ENCODE peak calls at places on chromosomes 12 and 14, in six cellular contexts. P, B, Q, K, U and Y are unnamed samples.

GRCh38 chr14:87178277-87178676 is 814.7 kb downstream of the GALC start:
- DNase-seq in Q (no peak), B (no peak), P (no peak), U (no peak), K (no peak), Y (no peak)

GRCh38 chr14:75418779-75419768 is 8.7 kb upstream of the JDP2 start:
- DNase-seq in B (no peak), Q (no peak), U (peak), K (no peak), P (peak), Y (peak)

GRCh38 chr12:31317471-31318397 is 8.2 kb downstream of the SINHCAF start:
- DNase-seq in Q (no peak), P (no peak), B (no peak), U (no peak), K (no peak), Y (peak)

GRCh38 chr12:55931780-55932545 is 1.0 kb downstream of the DGKA start:
- DNase-seq in Q (peak), K (no peak), B (peak), U (peak), P (peak), Y (no peak)

GRCh38 chr14:81682134-81682533 is 148.5 kb upstream of the SEL1L start:
- DNase-seq in B (no peak), K (no peak), Q (no peak), P (no peak), U (peak), Y (no peak)

GRCh38 chr14:73295198-73295796 is 58.0 kb downstream of the PAPLN start:
- DNase-seq in P (no peak), Q (peak), K (peak), U (peak), B (peak), Y (peak)

GRCh38 chr12:54352022-54352531 is 12.2 kb downstream of the GPR84 start:
- DNase-seq in P (peak), Q (peak), B (peak), U (peak), K (no peak), Y (peak)

GRCh38 chr12:15151141-15152091 is 69.8 kb downstream of the RERG start:
- DNase-seq in B (no peak), Q (peak), K (peak), U (peak), P (no peak), Y (no peak)

GRCh38 chr14:38761033-38761432 is 342.0 kb downstream of the SEC23A start:
- DNase-seq in K (no peak), Q (no peak), U (no peak), B (no peak), P (no peak), Y (no peak)

GRCh38 chr14:102370305-102370809 is 7.6 kb downstream of the TECPR2 start:
- DNase-seq in K (no peak), Q (peak), B (no peak), U (no peak), P (peak), Y (no peak)

GRCh38 chr12:31315779-31316465 is 10.0 kb downstream of the SINHCAF start:
- DNase-seq in K (no peak), Q (no peak), B (no peak), U (no peak), P (no peak), Y (no peak)

GRCh38 chr12:89971880-89972279 is 263.2 kb upstream of the ATP2B1 start:
- DNase-seq in K (no peak), Q (no peak), U (no peak), P (no peak), B (no peak), Y (no peak)

GRCh38 chr12:108457006-108457733 is 57.9 kb upstream of the FICD start:
- DNase-seq in P (no peak), B (no peak), Q (peak), K (peak), U (peak), Y (peak)

GRCh38 chr12:53145383-53145782 is 35.1 kb upstream of the ZNF740 start:
- DNase-seq in Q (peak), P (no peak), B (no peak), K (peak), U (no peak), Y (no peak)

GRCh38 chr12:91139981-91140659 is 28.8 kb upstream of the LUM start:
- DNase-seq in B (no peak), K (no peak), P (no peak), U (no peak), Q (peak), Y (no peak)

GRCh38 chr12:93050026-93050747 is 121.1 kb upstream of the EEA1 start:
- DNase-seq in K (no peak), Q (peak), U (peak), B (no peak), P (no peak), Y (peak)

GRCh38 chr12:2489266-2489665 is 305.5 kb upstream of the FKBP4 start:
- DNase-seq in Q (no peak), U (no peak), B (no peak), P (no peak), K (no peak), Y (no peak)

GRCh38 chr12:12398026-12398859 is 41.4 kb downstream of the BORCS5 start:
- DNase-seq in U (no peak), P (no peak), K (peak), B (no peak), Q (peak), Y (no peak)

GRCh38 chr14:76763362-76764041 is 2.2 kb downstream of the VASH1 start:
- DNase-seq in K (no peak), U (no peak), P (no peak), B (no peak), Q (no peak), Y (no peak)

GRCh38 chr12:31203261-31203660 is 122.7 kb downstream of the SINHCAF start:
- DNase-seq in Q (no peak), P (no peak), K (no peak), B (no peak), U (no peak), Y (no peak)

GRCh38 chr12:69906411-69907216 is 81.6 kb downstream of the MYRFL start:
- DNase-seq in Q (no peak), K (no peak), B (no peak), P (no peak), U (no peak), Y (peak)

GRCh38 chr12:106074706-106075392 is 63.9 kb downstream of the NUAK1 start:
- DNase-seq in P (no peak), K (no peak), U (no peak), Q (peak), B (no peak), Y (no peak)

GRCh38 chr12:15883536-15883935 is 1.3 kb downstream of the STRAP start:
- DNase-seq in K (no peak), P (no peak), B (no peak), U (no peak), Q (peak), Y (no peak)

GRCh38 chr12:31896514-31897039 is 62.6 kb upstream of the RESF1 start:
- DNase-seq in P (no peak), U (peak), K (no peak), Q (no peak), B (peak), Y (peak)

GRCh38 chr12:57736743-57737466 is 1.6 kb downstream of the AGAP2 start:
- DNase-seq in U (peak), P (no peak), Q (no peak), B (no peak), K (no peak), Y (no peak)

GRCh38 chr12:55068416-55069010 is 48.7 kb downstream of the NEUROD4 start:
- DNase-seq in P (no peak), K (peak), B (peak), U (peak), Q (peak), Y (peak)

GRCh38 chr14:21647380-21647779 is 6.3 kb upstream of the OR4E2 start:
- DNase-seq in Q (peak), U (no peak), K (no peak), P (no peak), B (no peak), Y (no peak)

GRCh38 chr14:78836777-78837176 is 666.6 kb downstream of the NRXN3 start:
- DNase-seq in U (peak), B (no peak), Q (peak), P (no peak), K (peak), Y (peak)

GRCh38 chr12:53051058-53051880 is 1.4 kb downstream of the TNS2 start:
- DNase-seq in B (no peak), P (no peak), U (no peak), K (peak), Q (peak), Y (no peak)

GRCh38 chr14:59483360-59483759 is 848 bp downstream of the L3HYPDH start:
- DNase-seq in U (no peak), Q (peak), P (no peak), B (no peak), K (no peak), Y (no peak)

GRCh38 chr12:81105687-81106086 is 27.8 kb downstream of the ACSS3 start:
- DNase-seq in P (no peak), K (no peak), U (no peak), Q (no peak), B (no peak), Y (no peak)

GRCh38 chr12:107761502-107761904 is 566 bp upstream of the PRDM4 start:
- DNase-seq in P (no peak), Q (no peak), K (no peak), U (peak), B (peak), Y (no peak)

GRCh38 chr14:63986789-63987533 is 134.2 kb downstream of the SYNE2 start:
- DNase-seq in B (no peak), U (no peak), Q (peak), K (no peak), P (no peak), Y (no peak)

GRCh38 chr12:71010143-71010479 is 89.6 kb upstream of the PTPRR start:
- DNase-seq in B (no peak), Q (peak), K (no peak), P (no peak), U (no peak), Y (no peak)

GRCh38 chr14:100695423-100695738 is 31.3 kb upstream of the DLK1 start:
- DNase-seq in U (no peak), Q (no peak), K (no peak), P (no peak), B (no peak), Y (no peak)

DNA sequence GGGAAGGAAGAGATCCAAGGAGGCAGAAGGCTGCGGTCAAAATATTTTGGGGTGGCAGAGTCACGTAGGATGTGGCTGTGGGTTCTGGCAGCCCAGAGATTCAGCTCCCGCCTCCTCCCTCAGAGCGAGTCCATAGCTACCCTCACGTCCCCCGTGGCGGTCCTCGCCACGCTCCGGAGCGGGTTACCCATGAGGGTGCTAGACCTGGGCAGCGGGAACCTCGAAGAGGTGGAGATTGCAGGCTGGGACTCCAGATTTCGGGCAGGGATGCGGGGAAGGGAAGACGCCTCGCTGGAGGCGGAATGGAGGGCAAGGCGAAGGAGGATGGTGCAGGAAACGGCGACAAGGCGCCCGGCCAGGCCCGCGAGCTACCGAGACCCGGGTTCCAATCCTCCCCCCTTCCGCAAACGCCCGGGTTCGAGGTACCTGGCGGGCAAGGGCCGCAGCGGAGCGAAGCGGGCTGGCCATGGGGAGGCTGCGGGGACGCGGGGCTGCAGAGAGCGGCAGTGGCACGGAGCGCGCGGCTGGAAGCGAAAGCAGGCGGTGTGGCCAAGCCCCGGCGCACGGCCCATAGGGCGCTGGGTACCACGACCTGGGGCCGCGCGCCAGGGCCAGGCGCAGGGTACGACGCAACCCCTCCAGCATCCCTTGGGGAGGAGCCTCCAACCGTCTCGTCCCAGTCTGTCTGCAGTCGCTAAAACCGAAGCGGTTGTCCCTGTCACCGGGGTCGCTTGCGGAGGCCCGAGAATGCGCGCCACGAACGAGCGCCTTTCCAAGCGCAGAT is 46.2 kb downstream of the BCAT1 start:
- DNase-seq in K (no peak), B (no peak), P (peak), U (peak), Q (peak), Y (no peak)
- H3K4me3 ChIP-seq in K (no peak), B (peak), P (peak), U (peak), Q (peak), Y (no peak)

DNA sequence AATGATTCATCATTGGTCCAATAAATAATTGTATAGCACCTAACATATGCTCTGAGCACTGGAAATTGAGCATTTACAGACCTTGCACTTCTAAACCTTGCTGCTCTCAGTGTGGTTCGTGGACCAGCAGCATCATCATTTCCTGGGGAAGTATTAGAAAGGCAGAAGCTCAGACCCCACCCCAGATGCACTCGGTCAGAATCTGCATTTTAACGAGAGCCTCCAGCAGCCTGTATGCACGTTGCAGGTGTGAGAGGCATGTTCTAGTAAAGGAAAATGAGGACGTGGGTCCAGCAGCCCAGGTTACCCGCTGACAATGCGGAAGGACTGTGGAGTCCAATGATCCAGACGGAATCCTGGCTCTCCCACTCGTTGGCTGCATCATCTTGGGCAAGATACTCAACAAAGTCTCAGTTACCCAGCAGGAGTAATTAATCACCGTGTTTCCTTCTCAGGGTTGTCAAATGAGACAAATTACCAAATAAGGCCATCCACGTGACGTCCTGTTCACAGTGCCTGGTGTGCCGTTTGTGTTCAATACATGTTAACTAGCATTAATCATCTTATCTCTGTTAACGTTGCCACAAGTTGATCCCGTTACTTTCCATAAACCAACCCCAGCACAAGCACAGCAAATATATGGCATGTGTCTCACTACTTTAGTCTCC is 49.2 kb upstream of the CCND2 start:
- DNase-seq in U (no peak), K (no peak), Q (no peak), B (no peak), P (no peak), Y (no peak)
- H3K4me3 ChIP-seq in U (no peak), K (no peak), Q (no peak), B (no peak), P (no peak), Y (no peak)

GRCh38 chr14:46571970-46572369 is 79.6 kb downstream of the RPL10L start:
- DNase-seq in K (peak), P (no peak), U (no peak), B (no peak), Q (no peak), Y (no peak)

GRCh38 chr14:46573518-46573917 is 78.1 kb downstream of the RPL10L start:
- DNase-seq in Q (no peak), P (no peak), K (no peak), B (no peak), U (no peak), Y (no peak)

GRCh38 chr14:46574236-46574970 is 77.2 kb downstream of the RPL10L start:
- DNase-seq in Q (no peak), B (no peak), U (no peak), K (no peak), P (no peak), Y (no peak)

DNA sequence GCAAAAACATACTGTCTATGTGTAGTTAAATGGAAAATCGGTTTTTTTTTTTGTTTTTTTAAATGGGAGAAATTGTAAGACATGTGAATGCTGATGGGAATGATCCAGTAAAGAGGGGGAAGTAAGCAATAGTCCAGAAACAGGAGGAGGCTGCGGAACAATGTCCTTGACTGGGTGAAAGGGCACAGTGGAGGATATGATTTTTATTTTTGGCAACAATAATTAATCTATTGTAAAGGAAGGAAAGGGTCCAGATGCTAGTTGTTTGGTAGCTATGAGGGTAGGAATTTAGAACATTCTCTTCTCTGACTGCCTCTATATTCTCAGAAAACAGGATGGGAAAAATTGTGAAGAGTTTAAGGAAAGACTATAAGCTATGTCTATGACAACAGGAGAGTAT is 76.6 kb downstream of the RPL10L start:
- DNase-seq in Q (no peak), P (no peak), U (no peak), B (no peak), K (no peak), Y (no peak)
- H3K4me3 ChIP-seq in Q (no peak), P (no peak), U (no peak), B (no peak), K (no peak), Y (no peak)

DNA sequence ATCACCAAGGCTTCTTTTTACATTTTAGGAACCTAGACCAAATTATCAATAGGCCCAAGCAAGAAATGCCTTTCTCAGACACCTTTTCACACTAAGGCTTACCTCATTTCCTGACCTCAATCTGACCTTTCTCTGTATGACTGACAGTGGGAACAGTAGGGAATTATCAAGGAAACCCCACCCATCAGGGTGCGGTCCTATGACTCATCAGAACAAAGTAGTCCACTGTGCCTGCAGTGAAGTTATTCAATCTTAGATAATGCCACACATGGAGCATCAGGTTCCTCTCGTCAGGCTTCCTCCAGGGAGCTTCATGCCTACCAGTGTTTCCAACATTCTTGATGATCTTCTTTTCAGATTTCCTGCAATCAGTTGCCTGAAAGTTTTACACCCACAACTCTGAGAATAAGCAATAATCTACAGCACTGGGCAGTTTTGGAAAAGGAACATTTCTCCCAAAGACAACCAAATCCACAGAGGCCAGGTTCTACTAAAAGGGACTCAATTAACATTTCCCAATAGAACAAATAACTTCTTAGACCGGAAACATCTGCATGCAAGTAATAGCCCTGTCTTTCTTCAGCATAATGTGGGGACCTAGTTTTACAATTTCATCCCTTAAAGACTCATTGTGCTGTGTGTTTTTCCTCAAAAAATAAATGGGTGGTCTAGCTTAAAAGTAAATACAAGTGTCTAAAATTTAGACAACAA is 35.9 kb upstream of the TMTC2 start:
- DNase-seq in U (no peak), K (peak), B (no peak), P (no peak), Q (peak), Y (no peak)
- H3K4me3 ChIP-seq in U (no peak), K (no peak), B (no peak), P (no peak), Q (no peak), Y (no peak)

GRCh38 chr12:116880213-116880816 is 926 bp downstream of the HRK start:
- DNase-seq in K (no peak), U (peak), P (no peak), B (no peak), Q (peak), Y (no peak)
- H3K4me3 ChIP-seq in K (peak), U (peak), P (peak), B (peak), Q (no peak), Y (peak)

GRCh38 chr12:9646794-9647622 is 22.5 kb upstream of the CLEC2D start:
- DNase-seq in K (no peak), U (peak), P (no peak), B (no peak), Q (peak), Y (peak)
- H3K4me3 ChIP-seq in K (peak), U (peak), P (peak), B (peak), Q (peak), Y (peak)

GRCh38 chr12:111201036-111201435 is 167.9 kb downstream of the PHETA1 start:
- DNase-seq in B (no peak), P (no peak), Q (no peak), K (no peak), U (peak), Y (no peak)

GRCh38 chr12:111201495-111202236 is 167.2 kb downstream of the PHETA1 start:
- DNase-seq in K (no peak), Q (no peak), U (no peak), P (no peak), B (no peak), Y (no peak)

GRCh38 chr12:111204684-111205305 is 164.1 kb downstream of the PHETA1 start:
- DNase-seq in U (no peak), Q (no peak), B (no peak), P (no peak), K (no peak), Y (no peak)

GRCh38 chr12:111203969-111204368 is 164.9 kb downstream of the PHETA1 start:
- DNase-seq in U (no peak), Q (no peak), K (no peak), P (no peak), B (no peak), Y (no peak)

DNA sequence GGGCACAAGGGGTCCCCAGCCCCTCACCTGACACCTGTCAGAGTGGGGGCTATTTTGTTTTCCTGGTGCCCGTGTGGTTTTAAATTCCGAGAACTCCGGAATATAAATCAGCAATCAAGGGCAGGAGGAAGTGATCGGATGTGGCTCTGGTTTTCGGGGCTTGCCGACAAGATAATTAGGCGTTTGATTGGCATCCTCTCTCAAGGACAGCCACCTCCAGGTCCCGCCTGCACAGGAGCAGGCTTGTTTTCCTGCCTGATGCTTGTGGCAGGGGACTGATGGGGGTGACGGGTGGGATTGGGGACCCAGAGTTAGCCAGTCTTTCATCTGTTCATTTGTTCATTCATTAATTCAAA is 166.7 kb downstream of the PHETA1 start:
- DNase-seq in P (no peak), U (no peak), B (no peak), Q (no peak), K (no peak), Y (no peak)
- H3K4me3 ChIP-seq in P (no peak), U (no peak), B (no peak), Q (no peak), K (no peak), Y (no peak)

GRCh38 chr12:124774054-124774461 is 89.6 kb downstream of the SCARB1 start:
- DNase-seq in U (no peak), K (no peak), B (no peak), Q (no peak), P (peak), Y (no peak)
- H3K4me3 ChIP-seq in U (no peak), K (no peak), B (no peak), Q (peak), P (no peak), Y (no peak)